ENCODE peak calls at places on chromosome 2, in five cellular contexts. One of them, this sample, is unnamed.
A peak's percentile ranks its signal among the peaks of the same experiment; 100 is the strongest.

GRCh38 chr2:290090-290722 is 2.3 kb upstream of the ALKAL2 start:
- DNase-seq in gastrocnemius medialis: peak; percentile 33
- DNase-seq in upper lobe of right lung: peak; percentile 91
- DNase-seq in left lung: peak; percentile 74
- DNase-seq in heart left ventricle: peak; percentile 76
- DNase-seq in this sample: peak; percentile 61

GRCh38 chr2:167550448-167550847 is 662.2 kb downstream of the XIRP2 start:
- DNase-seq in heart left ventricle: no peak
- DNase-seq in gastrocnemius medialis: no peak
- DNase-seq in left lung: no peak
- DNase-seq in upper lobe of right lung: no peak
- DNase-seq in this sample: peak; percentile 2

GRCh38 chr2:168685619-168686453 is 116.6 kb upstream of the NOSTRIN start:
- DNase-seq in gastrocnemius medialis: no peak
- DNase-seq in upper lobe of right lung: no peak
- DNase-seq in heart left ventricle: no peak
- DNase-seq in left lung: peak; percentile 40
- DNase-seq in this sample: peak; percentile 85

GRCh38 chr2:120820263-120820884 is 84.7 kb downstream of the GLI2 start:
- DNase-seq in gastrocnemius medialis: no peak
- DNase-seq in upper lobe of right lung: no peak
- DNase-seq in left lung: no peak
- DNase-seq in heart left ventricle: no peak
- DNase-seq in this sample: peak; percentile 25

GRCh38 chr2:202512176-202512575 is 122.6 kb upstream of the FAM117B start:
- DNase-seq in left lung: no peak
- DNase-seq in heart left ventricle: no peak
- DNase-seq in upper lobe of right lung: no peak
- DNase-seq in gastrocnemius medialis: no peak
- DNase-seq in this sample: no peak

GRCh38 chr2:144595686-144596073 is 75.8 kb upstream of the ZEB2 start:
- DNase-seq in gastrocnemius medialis: no peak
- DNase-seq in left lung: no peak
- DNase-seq in upper lobe of right lung: no peak
- DNase-seq in heart left ventricle: no peak
- DNase-seq in this sample: no peak

GRCh38 chr2:43519711-43520221 is 76.1 kb downstream of the THADA start:
- DNase-seq in left lung: no peak
- DNase-seq in gastrocnemius medialis: no peak
- DNase-seq in upper lobe of right lung: no peak
- DNase-seq in heart left ventricle: no peak
- DNase-seq in this sample: peak; percentile 93

GRCh38 chr2:200750323-200750910 is 61.3 kb upstream of the BZW1 start:
- DNase-seq in gastrocnemius medialis: no peak
- DNase-seq in left lung: no peak
- DNase-seq in upper lobe of right lung: no peak
- DNase-seq in heart left ventricle: no peak
- DNase-seq in this sample: no peak

GRCh38 chr2:25885933-25886332 is 7.6 kb upstream of the ASXL2 start:
- DNase-seq in upper lobe of right lung: no peak
- DNase-seq in heart left ventricle: no peak
- DNase-seq in gastrocnemius medialis: no peak
- DNase-seq in left lung: no peak
- DNase-seq in this sample: peak; percentile 88

GRCh38 chr2:150234787-150235512 is 252.5 kb downstream of the RND3 start:
- DNase-seq in gastrocnemius medialis: no peak
- DNase-seq in upper lobe of right lung: no peak
- DNase-seq in heart left ventricle: no peak
- DNase-seq in left lung: no peak
- DNase-seq in this sample: peak; percentile 38

GRCh38 chr2:223549215-223549614 is 52.9 kb downstream of the SCG2 start:
- DNase-seq in upper lobe of right lung: no peak
- DNase-seq in gastrocnemius medialis: no peak
- DNase-seq in heart left ventricle: no peak
- DNase-seq in left lung: no peak
- DNase-seq in this sample: peak; percentile 78

GRCh38 chr2:223548194-223548593 is 54.0 kb downstream of the SCG2 start:
- DNase-seq in left lung: no peak
- DNase-seq in gastrocnemius medialis: no peak
- DNase-seq in heart left ventricle: no peak
- DNase-seq in upper lobe of right lung: no peak
- DNase-seq in this sample: no peak

GRCh38 chr2:223545406-223545805 is 56.8 kb downstream of the SCG2 start:
- DNase-seq in upper lobe of right lung: no peak
- DNase-seq in left lung: no peak
- DNase-seq in gastrocnemius medialis: no peak
- DNase-seq in heart left ventricle: no peak
- DNase-seq in this sample: no peak

GRCh38 chr2:223545830-223546229 is 56.3 kb downstream of the SCG2 start:
- DNase-seq in left lung: no peak
- DNase-seq in heart left ventricle: no peak
- DNase-seq in upper lobe of right lung: no peak
- DNase-seq in gastrocnemius medialis: no peak
- DNase-seq in this sample: no peak
- H3K27ac ChIP-seq in left lung: no peak overlapping the region
- H3K27ac ChIP-seq in heart left ventricle: no peak overlapping the region
- H3K27ac ChIP-seq in upper lobe of right lung: no peak overlapping the region
- H3K27ac ChIP-seq in gastrocnemius medialis: no peak overlapping the region
- H3K27ac ChIP-seq in this sample: no peak overlapping the region

GRCh38 chr2:37782155-37782673 is 110.8 kb upstream of the CDC42EP3 start:
- DNase-seq in upper lobe of right lung: no peak
- DNase-seq in left lung: no peak
- DNase-seq in gastrocnemius medialis: no peak
- DNase-seq in heart left ventricle: no peak
- DNase-seq in this sample: no peak
- H3K27ac ChIP-seq in upper lobe of right lung: no peak overlapping the region
- H3K27ac ChIP-seq in left lung: no peak overlapping the region
- H3K27ac ChIP-seq in gastrocnemius medialis: no peak overlapping the region
- H3K27ac ChIP-seq in heart left ventricle: no peak overlapping the region
- H3K27ac ChIP-seq in this sample: no peak overlapping the region

DNA sequence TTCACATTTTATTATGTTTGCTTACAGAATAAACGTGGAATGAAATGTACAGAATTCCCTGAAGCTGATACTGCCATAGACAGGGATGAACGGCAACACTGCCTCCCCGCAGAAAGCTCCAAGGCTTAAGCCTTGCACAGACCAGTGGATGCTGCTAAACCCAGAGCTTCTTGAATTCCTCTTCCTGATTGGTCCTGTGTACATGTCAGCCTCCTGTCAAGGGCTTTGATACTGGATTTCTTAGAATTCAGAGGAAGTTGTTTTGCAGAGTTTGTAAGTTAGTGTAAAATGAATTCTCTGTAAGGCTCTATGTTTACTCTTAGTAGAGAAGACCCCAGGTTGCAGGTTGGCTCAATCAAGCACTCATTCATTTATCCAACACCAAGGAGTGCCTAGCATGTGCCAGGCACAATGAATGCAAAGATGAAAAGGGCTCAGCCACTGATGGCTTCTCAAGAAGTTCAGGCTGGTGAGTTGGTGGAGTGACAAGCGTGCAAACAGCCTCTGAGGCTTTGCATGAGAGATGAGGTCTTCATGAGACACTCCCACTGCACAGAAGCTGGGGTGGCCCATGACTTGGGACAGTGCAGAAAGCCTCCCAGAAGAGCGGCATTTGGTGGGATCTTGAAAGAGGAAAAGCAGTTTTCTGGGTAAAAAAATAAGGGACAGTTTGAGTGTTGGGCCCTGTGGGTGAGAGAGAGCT is 50.4 kb downstream of the ACKR3 start:
- DNase-seq in gastrocnemius medialis: no peak
- DNase-seq in upper lobe of right lung: no peak
- DNase-seq in heart left ventricle: no peak
- DNase-seq in left lung: no peak
- DNase-seq in this sample: no peak
- H3K27ac ChIP-seq in gastrocnemius medialis: no peak overlapping the region
- H3K27ac ChIP-seq in upper lobe of right lung: no peak overlapping the region
- H3K27ac ChIP-seq in heart left ventricle: no peak overlapping the region
- H3K27ac ChIP-seq in left lung: no peak overlapping the region
- H3K27ac ChIP-seq in this sample: no peak overlapping the region

GRCh38 chr2:176583530-176584101 is 314.4 kb downstream of the MTX2 start:
- DNase-seq in upper lobe of right lung: no peak
- DNase-seq in gastrocnemius medialis: no peak
- DNase-seq in left lung: no peak
- DNase-seq in heart left ventricle: peak; percentile 28
- DNase-seq in this sample: peak; percentile 83

GRCh38 chr2:176584333-176584732 is 315.1 kb downstream of the MTX2 start:
- DNase-seq in left lung: no peak
- DNase-seq in heart left ventricle: no peak
- DNase-seq in upper lobe of right lung: no peak
- DNase-seq in gastrocnemius medialis: no peak
- DNase-seq in this sample: peak; percentile 26

GRCh38 chr2:176582990-176583481 is 313.8 kb downstream of the MTX2 start:
- DNase-seq in upper lobe of right lung: no peak
- DNase-seq in gastrocnemius medialis: no peak
- DNase-seq in left lung: peak; percentile 42
- DNase-seq in heart left ventricle: peak; percentile 51
- DNase-seq in this sample: peak; percentile 98

GRCh38 chr2:176585791-176586190 is 316.5 kb downstream of the MTX2 start:
- DNase-seq in heart left ventricle: no peak
- DNase-seq in gastrocnemius medialis: no peak
- DNase-seq in upper lobe of right lung: no peak
- DNase-seq in left lung: no peak
- DNase-seq in this sample: peak; percentile 9

GRCh38 chr2:176585291-176585690 is 316.0 kb downstream of the MTX2 start:
- DNase-seq in heart left ventricle: no peak
- DNase-seq in upper lobe of right lung: no peak
- DNase-seq in left lung: no peak
- DNase-seq in gastrocnemius medialis: no peak
- DNase-seq in this sample: no peak
- H3K27ac ChIP-seq in heart left ventricle: no peak overlapping the region
- H3K27ac ChIP-seq in upper lobe of right lung: no peak overlapping the region
- H3K27ac ChIP-seq in left lung: no peak overlapping the region
- H3K27ac ChIP-seq in gastrocnemius medialis: no peak overlapping the region
- H3K27ac ChIP-seq in this sample: no peak overlapping the region

DNA sequence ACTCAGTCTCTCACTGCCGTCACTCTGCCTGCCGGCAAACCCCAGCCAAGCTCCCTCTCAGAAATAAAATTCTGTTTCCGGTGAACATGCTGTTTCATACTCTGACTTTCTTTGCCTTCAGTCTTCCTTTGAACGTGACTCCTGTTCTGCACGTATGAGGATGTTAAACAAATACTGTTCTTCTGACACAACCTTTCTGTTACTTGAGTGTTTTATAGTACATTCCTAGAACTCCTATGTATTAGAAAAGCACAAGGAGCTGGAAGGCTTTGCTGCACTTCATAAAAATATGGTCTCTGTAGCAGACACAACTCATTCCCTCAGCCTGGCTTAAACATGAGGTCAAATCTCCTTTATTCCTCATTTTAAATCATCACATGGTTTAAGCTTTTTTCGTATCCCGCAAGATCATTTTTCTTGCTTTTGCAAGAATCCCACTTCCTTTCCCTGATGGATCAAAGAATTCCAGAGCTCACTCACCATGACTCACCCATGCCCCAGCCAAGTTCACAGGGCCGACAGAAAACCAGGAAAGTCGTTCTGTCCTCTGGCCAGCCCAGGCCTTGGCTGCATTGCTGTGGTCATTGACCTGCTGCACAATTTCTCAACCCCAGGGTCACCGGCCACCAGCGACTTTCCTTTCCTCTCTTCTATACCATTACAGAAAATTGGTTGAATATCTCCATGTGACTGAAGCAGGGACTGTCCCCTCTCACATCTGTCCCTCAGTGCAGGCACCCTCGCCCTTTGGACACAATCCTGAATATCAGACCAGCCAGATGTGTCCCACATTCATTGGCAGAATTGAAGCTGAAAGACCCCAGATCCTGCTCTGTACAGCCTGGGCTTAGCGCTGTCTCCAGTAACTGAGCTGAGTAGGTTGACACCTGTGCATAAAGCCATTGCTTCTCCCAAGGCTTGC is 183.1 kb upstream of the ARL4C start:
- DNase-seq in heart left ventricle: peak; percentile 79
- DNase-seq in gastrocnemius medialis: peak; percentile 71
- DNase-seq in left lung: peak; percentile 70
- DNase-seq in upper lobe of right lung: no peak
- DNase-seq in this sample: peak; percentile 81
- H3K27ac ChIP-seq in heart left ventricle: no peak overlapping the region
- H3K27ac ChIP-seq in gastrocnemius medialis: peak overlapping the region; percentile 50
- H3K27ac ChIP-seq in left lung: peak overlapping the region; percentile 33
- H3K27ac ChIP-seq in upper lobe of right lung: no peak overlapping the region
- H3K27ac ChIP-seq in this sample: peak overlapping the region; percentile 67

DNA sequence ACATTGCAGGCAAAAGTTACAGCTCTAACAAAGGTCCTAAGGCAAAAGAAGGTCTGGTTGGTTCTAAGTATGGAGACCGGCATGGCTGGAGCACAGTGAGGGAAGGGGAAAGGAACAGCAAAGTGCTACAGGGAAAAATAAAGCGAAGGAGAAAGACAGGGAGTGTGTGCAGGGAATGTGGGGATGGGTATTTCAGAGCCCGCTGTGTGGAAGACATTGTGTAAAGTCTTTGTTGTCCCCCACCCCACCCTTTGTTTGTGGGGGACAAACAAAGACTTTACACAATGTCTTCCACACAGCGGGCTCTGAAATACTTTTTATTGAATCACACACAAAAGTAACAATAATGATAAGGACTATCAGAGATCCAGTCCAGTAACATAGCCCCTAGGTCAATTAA is 28.9 kb upstream of the C2orf15 start:
- DNase-seq in upper lobe of right lung: no peak
- DNase-seq in left lung: no peak
- DNase-seq in heart left ventricle: no peak
- DNase-seq in gastrocnemius medialis: no peak
- DNase-seq in this sample: no peak
- H3K27ac ChIP-seq in upper lobe of right lung: no peak overlapping the region
- H3K27ac ChIP-seq in left lung: no peak overlapping the region
- H3K27ac ChIP-seq in heart left ventricle: no peak overlapping the region
- H3K27ac ChIP-seq in gastrocnemius medialis: no peak overlapping the region
- H3K27ac ChIP-seq in this sample: no peak overlapping the region